ENCODE peak calls at places on chromosomes 4 and X, in four cellular contexts. S is CD4-positive, CD25-positive, alpha-beta regulatory T cell; C is GM12878; R is erythroblast. O is an unnamed sample.

GRCh38 chr4:29423836-29424721 is 1296.1 kb upstream of the PCDH7 start:
- DNase-seq in S (no peak), C (no peak), R (no peak), O (no peak)

GRCh38 chr4:2796261-2797187 is 3.6 kb downstream of the SH3BP2 start:
- DNase-seq in S (no peak), C (no peak), R (no peak), O (no peak)

GRCh38 chr4:9781343-9782135 is at the start of gene DRD5:
- DNase-seq in S (no peak), C (no peak), R (no peak), O (no peak)

GRCh38 chr4:128006592-128006991 is 41.4 kb downstream of the ABHD18 start:
- DNase-seq in S (no peak), C (no peak), R (no peak), O (no peak)

GRCh38 chrX:49748211-49748956 is 52.6 kb upstream of the PAGE1 start:
- DNase-seq in S (no peak), C (no peak), R (no peak), O (no peak)

GRCh38 chrX:19677121-19677520 is 161.8 kb upstream of the MAP3K15 start:
- DNase-seq in S (no peak), C (no peak), R (no peak), O (no peak)

GRCh38 chr4:25621027-25621930 is 34.4 kb upstream of the SLC34A2 start:
- DNase-seq in S (no peak), C (no peak), R (no peak), O (no peak)

GRCh38 chrX:45540181-45540580 is 339.5 kb upstream of the DIPK2B start:
- DNase-seq in S (no peak), C (no peak), R (no peak), O (no peak)

GRCh38 chrX:139828830-139829229 is 104.0 kb downstream of the ATP11C start:
- DNase-seq in S (no peak), C (no peak), R (no peak), O (no peak)

GRCh38 chr4:145935253-145936141 is 3.1 kb downstream of the ZNF827 start:
- DNase-seq in S (peak), C (peak), R (peak), O (peak)

GRCh38 chr4:183872531-183872930 is 32.6 kb upstream of the STOX2 start:
- DNase-seq in S (no peak), C (no peak), R (no peak), O (no peak)

GRCh38 chrX:102959471-102959870 is 22.4 kb downstream of the RAB40AL start:
- DNase-seq in S (no peak), C (no peak), R (no peak), O (no peak)

GRCh38 chr4:128946929-128947328 is 137.4 kb downstream of the JADE1 start:
- DNase-seq in S (no peak), C (no peak), R (no peak), O (no peak)

GRCh38 chrX:135707880-135708279 is 5.6 kb upstream of the CT45A1 start:
- DNase-seq in S (peak), C (no peak), R (peak), O (no peak)

GRCh38 chr4:101019941-101020401 is 327.4 kb downstream of the PPP3CA start:
- DNase-seq in S (peak), C (peak), R (no peak), O (no peak)

GRCh38 chr4:105061136-105061696 is 85.5 kb upstream of the TET2 start:
- DNase-seq in S (peak), C (peak), R (peak), O (peak)

GRCh38 chr4:110609044-110609750 is 13.7 kb downstream of the PITX2 start:
- DNase-seq in S (no peak), C (no peak), R (no peak), O (no peak)

GRCh38 chr4:150381671-150382427 is 200.1 kb upstream of the MAB21L2 start:
- DNase-seq in S (no peak), C (no peak), R (no peak), O (no peak)

GRCh38 chr4:2363056-2363719 is 55.3 kb downstream of the ZFYVE28 start:
- DNase-seq in S (no peak), C (no peak), R (no peak), O (no peak)

GRCh38 chr4:76764251-76764650 is 133.7 kb downstream of the SOWAHB start:
- DNase-seq in S (no peak), C (no peak), R (no peak), O (no peak)

GRCh38 chr4:186775867-186776266 is 52.2 kb upstream of the FAT1 start:
- DNase-seq in S (no peak), C (no peak), R (no peak), O (no peak)

GRCh38 chr4:157564771-157565170 is 344.2 kb downstream of the GRIA2 start:
- DNase-seq in S (no peak), C (no peak), R (no peak), O (no peak)

GRCh38 chr4:147736458-147736857 is 4.6 kb downstream of the ARHGAP10 start:
- DNase-seq in S (no peak), C (no peak), R (no peak), O (no peak)

GRCh38 chrX:64206556-64207162 is 1.2 kb upstream of the AMER1 start:
- DNase-seq in S (peak), C (no peak), R (no peak), O (no peak)

GRCh38 chrX:155048997-155049619 is 21.8 kb downstream of the CMC4 start:
- DNase-seq in S (peak), C (no peak), R (peak), O (peak)

GRCh38 chrX:10242036-10242435 is 85.3 kb downstream of the CLCN4 start:
- DNase-seq in S (no peak), C (no peak), R (no peak), O (no peak)

GRCh38 chr4:37648084-37648817 is 37.9 kb downstream of the RELL1 start:
- DNase-seq in S (no peak), C (no peak), R (no peak), O (no peak)

GRCh38 chrX:47751670-47752069 is 85.0 kb upstream of the ZNF81 start:
- DNase-seq in S (peak), C (no peak), R (peak), O (peak)

GRCh38 chr4:109873791-109874514 is 26.0 kb downstream of the LRIT3 start:
- DNase-seq in S (no peak), C (no peak), R (peak), O (no peak)

O was measured in naive B cell.